ENCODE peak calls at places on chromosomes 4 and X, in seven cellular contexts. I is activated CD4-positive, alpha-beta T cell treated with anti-CD3 and anti-CD28 coated beads, Interleukin-2, amount 10 ng/mL, durations not matched to agents 7 days and 5 days; E is spleen; Y is dermis microvascular lymphatic vessel endothelial cell; B is HL-60; K is retina; H is stimulated activated CD4-positive, alpha-beta T cell treated with anti-CD3 and anti-CD28 coated beads, Interleukin-12 subunit alpha, Interleukin-12 subunit beta, amount 100 ng/mL, for 24 hours. C is an unnamed sample.

GRCh38 chr4:112739442-112739841 is 102.5 kb downstream of the LARP7 start:
- DNase-seq in K (no peak), I (no peak), E (no peak), Y (no peak), H (no peak), B (no peak), C (no peak)

GRCh38 chr4:3402409-3403103 is 39.2 kb upstream of the HGFAC start:
- DNase-seq in Y (no peak), E (peak; percentile 57), I (no peak), H (no peak), K (no peak), B (no peak), C (no peak)

GRCh38 chr4:55517526-55518229 is 29.0 kb downstream of the CLOCK start:
- DNase-seq in B (no peak), K (no peak), H (no peak), Y (peak; percentile 16), E (no peak), I (no peak), C (no peak)

GRCh38 chr4:56691425-56691824 is 10.3 kb upstream of the HOPX start:
- DNase-seq in I (no peak), K (no peak), B (no peak), H (no peak), E (no peak), Y (no peak), C (no peak)

GRCh38 chrX:136063340-136064079 is 78.3 kb downstream of the SLC9A6 start:
- DNase-seq in K (no peak), Y (peak; percentile 21), B (peak; percentile 83), H (no peak), I (no peak), E (no peak), C (no peak)

GRCh38 chr4:30866907-30867306 is 146.7 kb downstream of the PCDH7 start:
- DNase-seq in B (no peak), K (no peak), I (no peak), Y (no peak), H (no peak), E (no peak), C (no peak)

GRCh38 chr4:118920247-118920646 is 31.6 kb downstream of the SYNPO2 start:
- DNase-seq in B (no peak), K (no peak), H (no peak), E (no peak), I (no peak), Y (no peak), C (no peak)

GRCh38 chrX:72545990-72546389 is 26.7 kb downstream of the HDAC8 start:
- DNase-seq in E (no peak), K (no peak), B (no peak), I (no peak), H (no peak), Y (peak; percentile 60), C (no peak)

GRCh38 chr4:17597517-17597916 is 16.9 kb upstream of the MED28 start:
- DNase-seq in B (no peak), K (no peak), H (no peak), E (no peak), Y (peak; percentile 61), I (no peak), C (no peak)

GRCh38 chr4:153538408-153539057 is 72.4 kb downstream of the TMEM131L start:
- DNase-seq in H (no peak), K (peak; percentile 48), B (no peak), I (no peak), Y (no peak), E (no peak), C (no peak)

GRCh38 chrX:53599781-53600396 is 86.6 kb downstream of the HUWE1 start:
- DNase-seq in H (no peak), Y (peak; percentile 37), B (no peak), E (no peak), K (no peak), I (no peak), C (no peak)

GRCh38 chrX:38166478-38167083 is 54.1 kb downstream of the SRPX start:
- DNase-seq in H (peak; percentile 0), E (no peak), I (peak; percentile 33), K (peak; percentile 9), Y (peak; percentile 42), B (peak; percentile 21), C (no peak)

GRCh38 chr4:1574601-1575417 is 109.3 kb downstream of the FAM53A start:
- DNase-seq in H (no peak), I (no peak), B (no peak), K (no peak), E (peak; percentile 76), Y (no peak), C (no peak)

GRCh38 chrX:123976671-123977316 is 15.3 kb downstream of the STAG2 start:
- DNase-seq in Y (peak; percentile 48), E (no peak), H (no peak), B (peak; percentile 8), I (no peak), K (no peak), C (no peak)

GRCh38 chr4:8356856-8357255 is 83.7 kb downstream of the ACOX3 start:
- DNase-seq in Y (no peak), I (no peak), H (no peak), E (no peak), K (no peak), B (no peak), C (no peak)

GRCh38 chrX:109848451-109849050 is 115.5 kb upstream of the ACSL4 start:
- DNase-seq in E (no peak), B (no peak), H (no peak), Y (peak; percentile 1), K (peak; percentile 80), I (no peak), C (no peak)

GRCh38 chr4:177441803-177442622 is at the start of gene AGA:
- DNase-seq in K (peak; percentile 97), I (peak; percentile 97), Y (peak; percentile 95), B (peak; percentile 96), E (peak; percentile 99), H (peak; percentile 91), C (peak; percentile 97)

GRCh38 chr4:91754716-91755115 is 549.0 kb upstream of the GRID2 start:
- DNase-seq in Y (no peak), I (no peak), K (no peak), B (no peak), E (no peak), H (no peak), C (no peak)

GRCh38 chr4:1976416-1977352 is 32.1 kb downstream of the NELFA start:
- DNase-seq in E (peak; percentile 48), K (no peak), Y (no peak), B (no peak), I (no peak), H (no peak), C (no peak)

GRCh38 chr4:152996101-152996500 is 60.0 kb downstream of the FHDC1 start:
- DNase-seq in H (no peak), E (no peak), I (no peak), B (no peak), K (no peak), Y (peak; percentile 31), C (peak; percentile 50)

GRCh38 chrX:23372220-23372902 is 37.7 kb downstream of the PTCHD1 start:
- DNase-seq in H (no peak), Y (no peak), B (no peak), I (no peak), E (no peak), K (no peak), C (no peak)

GRCh38 chr4:73917081-73917501 is 47.9 kb downstream of the CXCL1 start:
- DNase-seq in H (no peak), B (no peak), I (no peak), E (no peak), K (no peak), Y (peak; percentile 14), C (no peak)

GRCh38 chr4:1862055-1862911 is 6.3 kb upstream of the LETM1 start:
- DNase-seq in Y (no peak), K (no peak), B (no peak), E (no peak), I (no peak), H (no peak), C (no peak)

GRCh38 chr4:47490550-47490949 is 5.5 kb downstream of the ATP10D start:
- DNase-seq in I (no peak), E (no peak), B (peak; percentile 11), K (no peak), H (peak; percentile 10), Y (peak; percentile 63), C (no peak)